ENCODE peak calls at places on chromosomes 13 and 19, in four cellular contexts. O is AG09309, T is BJ, P is AG04450. X is an unnamed sample.

GRCh38 chr13:26557393-26558073 is at the start of gene WASF3:
- DNase-seq in O (peak; percentile 64), T (peak; percentile 41), P (peak; percentile 72), X (peak; percentile 74)

GRCh38 chr13:24610956-24611355 is 69.3 kb upstream of the ATP12A start:
- DNase-seq in O (no peak), T (no peak), P (no peak), X (no peak)

GRCh38 chr13:21925720-21926119 is 254.8 kb downstream of the FGF9 start:
- DNase-seq in O (no peak), T (no peak), P (no peak), X (no peak)

GRCh38 chr13:20360835-20361412 is 128.8 kb upstream of the GJB6 start:
- DNase-seq in O (no peak), T (no peak), P (no peak), X (no peak)

GRCh38 chr13:76980075-76980718 is 11.7 kb upstream of the CLN5 start:
- DNase-seq in O (no peak), T (no peak), P (peak; percentile 13), X (no peak)

GRCh38 chr13:101514100-101514499 is 61.6 kb downstream of the ITGBL1 start:
- DNase-seq in O (no peak), T (no peak), P (no peak), X (no peak)

GRCh38 chr13:32537580-32538233 is 888 bp downstream of the N4BP2L2 start:
- DNase-seq in O (no peak), T (no peak), P (no peak), X (no peak)

GRCh38 chr19:16026131-16026530 is 50.2 kb upstream of the TPM4 start:
- DNase-seq in O (no peak), T (no peak), P (no peak), X (no peak)

GRCh38 chr19:42092350-42092749 is 16.4 kb downstream of the ZNF574 start:
- DNase-seq in O (no peak), T (no peak), P (no peak), X (no peak)

GRCh38 chr19:6381030-6381750 is 5.5 kb upstream of the PSPN start:
- DNase-seq in O (no peak), T (no peak), P (no peak), X (no peak)

GRCh38 chr13:41694902-41695301 is 237.6 kb downstream of the RGCC start:
- DNase-seq in O (peak; percentile 91), T (peak; percentile 95), P (peak; percentile 70), X (peak; percentile 77)

GRCh38 chr19:45200614-45201013 is 22.0 kb downstream of the BLOC1S3 start:
- DNase-seq in O (no peak), T (no peak), P (no peak), X (peak; percentile 31)
- TF ChIP-seq CTCF in O (peak; percentile 38), T (peak; percentile 29), P (peak; percentile 53), X (peak; percentile 43)

GRCh38 chr13:110107568-110108347 is 199.2 kb downstream of the COL4A1 start:
- DNase-seq in O (no peak), T (no peak), P (no peak), X (no peak)
- TF ChIP-seq CTCF in O (no peak), T (peak; percentile 15), P (no peak), X (no peak)

GRCh38 chr13:60178327-60178726 is 14.6 kb upstream of the DIAPH3 start:
- DNase-seq in O (no peak), T (no peak), P (no peak), X (no peak)
- TF ChIP-seq CTCF in O (no peak), T (no peak), P (no peak), X (no peak)

DNA sequence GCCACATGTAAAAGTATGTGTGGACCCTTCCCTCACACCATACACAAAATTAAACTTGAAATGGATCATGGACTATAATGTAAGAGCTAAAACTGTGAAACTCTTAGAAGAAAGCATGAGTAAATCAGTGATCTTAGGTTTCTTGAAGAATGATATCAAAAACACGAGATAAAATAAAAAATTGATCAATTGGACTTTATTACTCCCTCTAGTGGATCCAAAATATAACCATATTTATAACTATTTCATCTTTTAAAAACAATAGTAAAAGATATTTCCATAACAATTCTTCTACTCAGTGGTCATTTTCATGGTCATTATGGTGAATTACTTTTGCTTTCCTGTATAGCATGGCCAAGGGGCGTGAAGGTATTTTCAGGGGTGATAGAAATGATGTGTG is 174.6 kb upstream of the LSM14A start:
- DNase-seq in O (no peak), T (no peak), P (no peak), X (no peak)
- TF ChIP-seq CTCF in O (peak; percentile 5), T (peak; percentile 16), P (peak; percentile 26), X (no peak)

X was measured in AG09319.